ENCODE peak calls at places on chromosomes 13 and 19, in four cellular contexts. G, U, P and E are unnamed samples.

GRCh38 chr19:6773323-6773931 is 919 bp downstream of the VAV1 start:
- DNase-seq in G (no peak), U (no peak), P (peak), E (peak)

GRCh38 chr13:51644649-51645048 is 60.4 kb downstream of the WDFY2 start:
- DNase-seq in G (peak), U (peak), P (peak), E (no peak)

GRCh38 chr13:49220035-49220855 is at the start of gene MLNR:
- DNase-seq in G (peak), U (peak), P (peak), E (no peak)

GRCh38 chr13:111872475-111873150 is 194.3 kb upstream of the SOX1 start:
- DNase-seq in G (no peak), U (no peak), P (no peak), E (no peak)

GRCh38 chr13:48560657-48561337 is 27.9 kb upstream of the RCBTB2 start:
- DNase-seq in G (no peak), U (no peak), P (no peak), E (no peak)

GRCh38 chr19:13913352-13913751 is 7.4 kb downstream of the CC2D1A start:
- DNase-seq in G (no peak), U (no peak), P (no peak), E (no peak)

GRCh38 chr19:54339646-54340358 is 840 bp upstream of the LILRA4 start:
- DNase-seq in G (no peak), U (no peak), P (no peak), E (peak)

GRCh38 chr19:50721441-50722137 is 1.6 kb upstream of the CLEC11A start:
- DNase-seq in G (no peak), U (no peak), P (no peak), E (no peak)

GRCh38 chr19:33866696-33867095 is 70.0 kb downstream of the KCTD15 start:
- DNase-seq in G (no peak), U (no peak), P (no peak), E (no peak)

GRCh38 chr13:114123448-114123847 is 9.0 kb downstream of the RASA3 start:
- DNase-seq in G (no peak), U (no peak), P (no peak), E (no peak)

GRCh38 chr13:24511019-24511823 is 1.4 kb downstream of the PARP4 start:
- DNase-seq in G (peak), U (peak), P (peak), E (peak)

GRCh38 chr13:60482012-60482411 is 85.0 kb downstream of the TDRD3 start:
- DNase-seq in G (peak), U (no peak), P (no peak), E (no peak)

GRCh38 chr13:75384881-75385707 is 96.9 kb downstream of the TBC1D4 start:
- DNase-seq in G (no peak), U (no peak), P (no peak), E (no peak)

GRCh38 chr19:51712461-51713081 is 11.2 kb downstream of the HAS1 start:
- DNase-seq in G (peak), U (peak), P (peak), E (peak)

GRCh38 chr19:22332924-22333323 is 46.7 kb downstream of the ZNF729 start:
- DNase-seq in G (no peak), U (no peak), P (no peak), E (no peak)

GRCh38 chr19:50001158-50001557 is 24.0 kb downstream of the VRK3 start:
- DNase-seq in G (no peak), U (no peak), P (no peak), E (no peak)

GRCh38 chr13:31476753-31477152 is 262.6 kb upstream of the RXFP2 start:
- DNase-seq in G (no peak), U (no peak), P (no peak), E (no peak)

GRCh38 chr13:84684804-84685203 is 802.5 kb upstream of the SLITRK1 start:
- DNase-seq in G (no peak), U (no peak), P (no peak), E (no peak)

GRCh38 chr19:3210347-3211017 is 14.0 kb upstream of the CELF5 start:
- DNase-seq in G (no peak), U (peak), P (peak), E (peak)

GRCh38 chr19:3213159-3213558 is 11.3 kb upstream of the CELF5 start:
- DNase-seq in G (no peak), U (no peak), P (no peak), E (no peak)

GRCh38 chr19:3207466-3208242 is 16.8 kb upstream of the CELF5 start:
- DNase-seq in G (no peak), U (no peak), P (no peak), E (no peak)

GRCh38 chr19:3208317-3209207 is 15.9 kb upstream of the CELF5 start:
- DNase-seq in G (no peak), U (no peak), P (no peak), E (no peak)

DNA sequence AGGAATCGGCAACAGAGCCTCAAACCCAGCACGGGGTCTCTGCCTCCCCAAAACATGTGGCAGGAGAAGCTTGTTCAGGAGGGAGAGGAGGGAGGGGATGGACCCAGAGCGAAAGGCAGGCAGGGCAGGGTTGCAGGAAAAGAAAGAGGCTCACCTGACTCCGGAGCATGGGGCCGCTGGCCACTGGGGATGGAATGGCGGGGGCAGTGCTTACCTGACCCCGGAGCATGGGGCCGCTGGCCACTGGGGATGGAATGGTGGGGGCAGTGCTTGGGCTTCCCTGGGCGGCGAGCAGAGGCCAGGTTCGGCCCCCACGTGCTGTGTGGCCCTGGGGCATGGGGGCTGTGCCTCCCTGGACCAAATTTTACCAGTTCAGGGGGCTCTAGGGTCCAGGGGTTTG is 13.3 kb upstream of the CELF5 start:
- DNase-seq in G (no peak), U (no peak), P (no peak), E (no peak)
- TF ChIP-seq CTCF in G (no peak), U (no peak), P (no peak), E (no peak)

GRCh38 chr13:94173312-94173854 is 306.1 kb downstream of the DCT start:
- DNase-seq in G (peak), U (no peak), P (no peak), E (no peak)
- TF ChIP-seq CTCF in G (no peak), U (no peak), P (no peak), E (no peak)

DNA sequence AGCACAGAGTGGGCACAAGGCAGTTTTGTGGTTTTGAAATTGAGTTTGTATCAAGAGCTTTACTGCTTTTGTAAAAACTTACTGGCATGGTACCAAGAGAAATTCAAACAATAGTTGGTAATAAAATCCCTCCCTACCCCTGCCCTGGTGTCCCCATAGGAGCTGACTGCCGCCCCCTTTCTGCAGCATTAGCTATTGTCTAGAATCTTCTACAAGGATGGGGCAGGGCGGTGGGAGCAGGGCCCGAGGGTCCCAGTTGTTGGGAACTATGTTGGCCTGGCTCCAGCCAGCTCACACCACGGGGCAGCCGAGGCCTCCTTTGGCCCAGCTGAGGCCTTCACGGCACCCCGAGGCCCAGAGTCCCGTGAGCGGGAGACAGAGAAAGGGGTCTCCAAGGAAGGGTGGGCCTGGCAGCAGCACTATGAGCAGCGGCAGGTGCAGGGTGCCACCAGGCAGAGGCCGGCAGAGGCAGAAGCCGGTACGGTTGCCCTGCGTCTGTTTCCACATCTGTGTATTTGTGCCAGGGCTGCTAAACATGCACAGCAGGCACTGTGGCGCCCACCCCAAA is 57.9 kb downstream of the KDM4B start:
- DNase-seq in G (no peak), U (no peak), P (no peak), E (no peak)
- TF ChIP-seq CTCF in G (peak), U (no peak), P (no peak), E (no peak)

GRCh38 chr19:18494267-18494607 is 27.6 kb downstream of the ELL start:
- DNase-seq in G (peak), U (no peak), P (no peak), E (no peak)

GRCh38 chr19:18493440-18494266 is 28.2 kb downstream of the ELL start:
- DNase-seq in G (no peak), U (no peak), P (no peak), E (no peak)

GRCh38 chr19:18496980-18497256 is 25.0 kb downstream of the ELL start:
- DNase-seq in G (no peak), U (no peak), P (no peak), E (no peak)

GRCh38 chr19:18495204-18495911 is 26.5 kb downstream of the ELL start:
- DNase-seq in G (no peak), U (no peak), P (no peak), E (no peak)

DNA sequence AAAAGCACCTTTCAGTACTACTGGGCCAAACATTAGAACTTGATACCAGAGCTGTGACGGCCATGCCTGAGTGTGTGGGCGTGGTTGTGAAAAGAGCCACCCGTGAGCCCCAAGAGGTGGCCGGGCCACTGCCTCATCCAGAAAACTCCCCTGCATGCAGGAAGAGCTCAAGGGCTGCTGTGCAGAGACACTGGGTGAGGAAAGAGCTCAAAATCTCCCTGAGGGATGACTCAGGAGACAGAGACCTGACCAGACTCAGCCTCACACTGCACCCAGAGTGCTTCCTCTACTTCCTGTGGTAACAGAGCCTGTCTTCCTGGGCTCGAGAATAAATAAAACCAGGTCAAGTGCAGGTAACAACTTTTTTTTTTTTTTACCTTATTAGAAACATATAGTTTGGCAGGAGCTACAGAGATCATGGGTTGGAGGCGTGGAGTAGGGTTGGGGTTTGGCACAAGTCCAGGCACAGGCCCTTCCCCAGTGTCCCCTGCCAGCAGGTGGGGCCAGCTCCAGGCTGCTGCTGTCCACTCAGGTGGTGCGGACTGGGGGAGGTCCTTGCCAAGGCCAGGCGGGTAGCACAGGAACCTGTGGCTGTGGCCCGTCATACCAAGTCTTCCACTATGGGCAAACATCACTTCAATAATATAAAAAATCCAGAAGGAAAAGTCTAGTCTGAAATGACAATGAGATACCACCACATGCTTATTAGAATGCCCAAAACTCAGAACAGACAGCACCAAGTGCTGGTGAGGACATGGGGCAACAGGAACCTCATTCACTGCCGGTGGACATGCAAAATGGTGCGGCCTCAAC is 25.5 kb downstream of the ELL start:
- DNase-seq in G (peak), U (peak), P (peak), E (peak)
- TF ChIP-seq CTCF in G (no peak), U (no peak), P (no peak), E (peak)

DNA sequence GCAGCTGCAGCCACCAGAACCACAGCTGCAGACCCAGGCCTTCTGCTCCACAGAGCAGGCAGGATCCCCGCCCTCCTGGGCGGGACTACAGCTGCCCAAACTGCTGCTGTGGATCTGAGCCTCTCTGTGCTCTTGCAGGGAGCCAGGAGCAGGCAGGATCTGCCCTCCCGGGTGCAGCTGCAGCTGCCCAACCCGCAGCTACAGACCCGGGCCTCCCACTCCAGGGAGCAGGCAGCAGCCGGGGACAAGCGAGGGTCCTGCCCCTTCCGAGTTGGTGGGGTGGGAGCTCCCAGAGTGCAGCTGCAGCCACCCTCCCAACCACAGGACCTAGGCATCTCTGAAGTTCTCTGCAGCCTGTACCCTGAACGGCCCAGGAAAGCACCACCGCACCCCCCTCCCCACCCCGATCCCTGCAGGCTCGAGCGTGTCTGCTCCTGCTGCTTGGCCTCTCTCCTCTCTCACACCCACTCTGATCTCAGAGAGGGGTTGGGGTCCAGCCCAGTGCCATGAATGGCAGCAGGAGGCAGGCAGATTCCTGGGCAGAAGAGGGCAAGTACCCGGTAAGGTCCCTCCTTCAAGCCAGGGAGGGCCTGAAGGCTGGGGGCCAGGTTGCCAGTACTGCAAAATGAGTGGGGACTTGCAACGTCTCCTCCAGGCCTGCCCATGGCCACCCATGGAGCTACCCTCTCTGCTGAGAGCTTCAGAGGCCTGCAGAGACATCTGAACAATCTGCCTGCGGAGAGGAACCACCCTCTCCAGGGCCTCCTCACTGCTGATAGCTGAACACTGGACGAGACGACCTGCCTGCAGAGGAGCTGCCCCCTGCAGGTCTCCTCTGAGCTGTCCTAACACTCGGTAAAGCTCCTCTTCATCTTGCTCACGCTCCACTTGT is 16.4 kb upstream of the EMP3 start:
- DNase-seq in G (no peak), U (peak), P (peak), E (no peak)
- TF ChIP-seq CTCF in G (peak), U (peak), P (no peak), E (no peak)

DNA sequence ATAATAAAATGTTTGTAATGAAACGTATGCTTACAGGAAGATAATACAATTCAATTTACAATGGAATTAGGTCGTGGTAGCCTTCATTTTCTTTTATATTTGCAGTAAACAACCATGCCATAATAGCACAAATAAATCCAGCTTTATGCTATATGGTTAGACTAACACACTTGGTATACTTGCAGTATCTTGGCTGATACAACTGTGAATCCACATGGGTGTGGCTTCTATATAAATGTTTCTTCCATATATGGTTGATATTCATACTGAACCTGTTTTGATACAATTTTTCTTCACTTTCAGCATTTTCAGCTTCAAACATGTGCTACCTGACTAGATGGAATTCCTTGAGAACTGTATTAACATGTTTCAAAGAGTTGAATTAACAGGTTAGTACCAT is 20.4 kb upstream of the SPRY2 start:
- DNase-seq in G (no peak), U (no peak), P (no peak), E (no peak)
- TF ChIP-seq CTCF in G (no peak), U (no peak), P (no peak), E (no peak)

GRCh38 chr13:81929988-81930387 is 1589.1 kb upstream of the SPRY2 start:
- DNase-seq in G (no peak), U (peak), P (no peak), E (no peak)

DNA sequence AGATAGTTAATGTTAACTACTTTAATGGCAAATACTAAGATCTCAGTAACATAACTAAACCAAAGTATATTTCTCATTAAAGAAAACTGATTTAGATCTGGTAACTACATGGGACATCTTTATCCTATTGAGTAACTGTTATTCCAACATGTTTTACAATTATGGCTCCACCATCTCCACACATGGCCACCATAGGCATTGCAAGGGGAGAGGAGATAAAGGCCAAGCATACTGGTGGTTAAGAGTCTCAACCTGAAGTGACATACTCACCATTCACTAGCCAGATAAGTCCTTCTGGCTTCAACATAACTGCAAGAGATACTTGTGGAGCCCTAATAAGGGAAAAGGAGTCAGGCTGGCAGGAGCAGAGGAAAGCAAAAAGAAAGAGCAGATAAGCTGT is 1586.4 kb upstream of the SPRY2 start:
- DNase-seq in G (no peak), U (peak), P (no peak), E (no peak)
- TF ChIP-seq CTCF in G (no peak), U (no peak), P (no peak), E (no peak)

GRCh38 chr13:77124423-77124822 is 97.5 kb upstream of the FBXL3 start:
- DNase-seq in G (no peak), U (no peak), P (no peak), E (no peak)
- TF ChIP-seq CTCF in G (no peak), U (no peak), P (no peak), E (no peak)

GRCh38 chr19:47273313-47274070 is 1.2 kb upstream of the INAFM1 start:
- DNase-seq in G (peak), U (peak), P (peak), E (peak)
- TF ChIP-seq CTCF in G (no peak), U (no peak), P (no peak), E (no peak)

DNA sequence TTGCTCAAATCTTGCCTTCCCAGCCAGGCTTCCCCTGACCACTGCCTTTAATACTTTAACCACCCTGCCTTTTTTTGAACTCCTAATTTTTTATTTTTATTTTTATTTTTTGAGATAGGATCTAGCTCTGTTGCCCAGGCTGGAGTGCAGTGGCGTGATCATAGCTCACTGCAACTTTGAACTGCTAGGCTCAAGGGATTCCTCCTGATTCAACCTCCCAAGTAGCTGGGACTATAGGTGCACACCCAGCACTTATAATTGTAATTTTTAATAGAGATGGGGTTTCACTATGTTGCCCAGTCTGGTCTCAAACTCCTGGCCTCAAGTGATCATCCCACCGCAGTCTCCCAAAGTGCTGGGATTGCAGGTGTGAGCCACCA is 21.7 kb upstream of the FBXO27 start:
- DNase-seq in G (no peak), U (no peak), P (no peak), E (no peak)
- TF ChIP-seq CTCF in G (no peak), U (no peak), P (no peak), E (no peak)